ENCODE peak calls at places on chromosomes 12 and 14, in five cellular contexts. I is lower leg skin, X is cardiac fibroblast, H is GM20000, N is mesothelial cell of epicardium. P is an unnamed sample.

GRCh38 chr12:88471641-88472040 is 108.6 kb downstream of the KITLG start:
- DNase-seq in I (no peak), H (no peak), N (no peak), X (peak), P (no peak)

GRCh38 chr12:124694250-124694649 is 126.8 kb upstream of the NCOR2 start:
- DNase-seq in H (no peak), N (no peak), X (no peak), I (no peak), P (peak)

GRCh38 chr12:3680919-3681594 is 71.9 kb downstream of the CRACR2A start:
- DNase-seq in I (no peak), N (no peak), X (peak), H (no peak), P (no peak)

GRCh38 chr12:72448089-72448488 is 175.9 kb downstream of the TRHDE start:
- DNase-seq in I (no peak), N (no peak), X (no peak), H (no peak), P (no peak)

GRCh38 chr12:16587110-16587453 is 18.9 kb downstream of the LMO3 start:
- DNase-seq in X (no peak), H (no peak), N (no peak), I (no peak), P (no peak)

GRCh38 chr14:82045339-82045738 is 511.7 kb upstream of the SEL1L start:
- DNase-seq in I (no peak), X (no peak), N (no peak), H (no peak), P (no peak)

GRCh38 chr12:42129595-42130204 is 15.0 kb downstream of the GXYLT1 start:
- DNase-seq in H (no peak), X (peak), I (peak), N (no peak), P (peak)

GRCh38 chr12:7160183-7160582 is 29.3 kb upstream of the PEX5 start:
- DNase-seq in X (no peak), H (no peak), N (no peak), I (no peak), P (no peak)

GRCh38 chr12:124745468-124745890 is 118.2 kb downstream of the SCARB1 start:
- DNase-seq in N (no peak), H (no peak), X (no peak), I (no peak), P (no peak)

GRCh38 chr12:38113991-38114390 is 202.6 kb upstream of the ALG10B start:
- DNase-seq in I (no peak), N (no peak), H (no peak), X (no peak), P (no peak)

GRCh38 chr12:4580165-4580773 is 18.3 kb downstream of the DYRK4 start:
- DNase-seq in X (no peak), I (no peak), H (no peak), N (no peak), P (no peak)

GRCh38 chr12:115341442-115341841 is 657.5 kb upstream of the TBX3 start:
- DNase-seq in H (no peak), N (no peak), I (peak), X (peak), P (peak)

GRCh38 chr12:50211392-50212070 is 44.4 kb upstream of the CERS5 start:
- DNase-seq in H (no peak), N (no peak), X (peak), I (no peak), P (no peak)

GRCh38 chr12:68613209-68613904 is 2.7 kb downstream of the RAP1B start:
- DNase-seq in N (no peak), H (no peak), X (no peak), I (no peak), P (peak)

GRCh38 chr14:55849833-55850232 is 268.4 kb upstream of the PELI2 start:
- DNase-seq in H (no peak), N (no peak), X (no peak), I (no peak), P (no peak)

GRCh38 chr14:74976264-74977113 is 21.1 kb upstream of the PGF start:
- DNase-seq in X (no peak), H (no peak), I (no peak), N (no peak), P (no peak)

DNA sequence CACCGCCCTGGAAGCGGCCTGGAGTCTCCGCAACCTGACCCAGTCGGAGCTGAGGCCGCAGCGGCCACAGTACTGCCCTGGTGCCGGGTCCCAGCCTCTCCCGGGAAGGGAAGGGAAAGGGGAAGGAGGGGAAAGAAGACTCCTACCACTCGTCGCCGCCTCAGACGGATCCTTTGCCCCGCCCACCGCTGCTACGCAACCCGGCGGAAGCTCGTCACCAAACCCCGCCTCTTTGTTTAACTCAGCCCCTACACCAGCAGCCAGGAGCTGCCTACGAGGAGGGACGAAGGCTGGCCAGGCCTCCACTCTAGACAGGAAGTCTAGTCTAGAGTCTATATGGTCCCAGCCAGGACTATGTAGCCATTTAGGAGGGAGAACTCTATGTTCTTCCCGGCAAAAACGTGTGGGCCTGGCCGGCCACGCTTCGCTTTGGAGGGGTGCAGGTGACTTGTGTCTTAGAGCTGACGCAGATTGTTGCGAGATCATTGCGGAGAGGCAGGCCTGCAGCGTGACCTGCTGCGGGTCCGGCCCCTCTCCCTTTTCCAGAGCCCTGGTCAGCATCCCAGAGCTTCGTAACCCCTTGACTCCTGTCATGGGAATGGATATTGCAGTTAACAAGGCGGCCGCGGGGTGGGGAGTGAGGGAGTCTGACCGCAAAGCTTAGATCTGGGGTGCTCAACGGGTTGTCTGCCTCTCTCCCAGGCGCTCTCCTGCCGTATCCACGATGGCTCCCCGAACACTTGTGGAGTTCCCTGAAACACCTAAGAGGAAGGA is at the start of gene RNF41:
- DNase-seq in N (peak), I (peak), X (peak), H (peak), P (peak)
- TF ChIP-seq CTCF in N (no peak), I (no peak), X (no peak), H (no peak), P (no peak)

DNA sequence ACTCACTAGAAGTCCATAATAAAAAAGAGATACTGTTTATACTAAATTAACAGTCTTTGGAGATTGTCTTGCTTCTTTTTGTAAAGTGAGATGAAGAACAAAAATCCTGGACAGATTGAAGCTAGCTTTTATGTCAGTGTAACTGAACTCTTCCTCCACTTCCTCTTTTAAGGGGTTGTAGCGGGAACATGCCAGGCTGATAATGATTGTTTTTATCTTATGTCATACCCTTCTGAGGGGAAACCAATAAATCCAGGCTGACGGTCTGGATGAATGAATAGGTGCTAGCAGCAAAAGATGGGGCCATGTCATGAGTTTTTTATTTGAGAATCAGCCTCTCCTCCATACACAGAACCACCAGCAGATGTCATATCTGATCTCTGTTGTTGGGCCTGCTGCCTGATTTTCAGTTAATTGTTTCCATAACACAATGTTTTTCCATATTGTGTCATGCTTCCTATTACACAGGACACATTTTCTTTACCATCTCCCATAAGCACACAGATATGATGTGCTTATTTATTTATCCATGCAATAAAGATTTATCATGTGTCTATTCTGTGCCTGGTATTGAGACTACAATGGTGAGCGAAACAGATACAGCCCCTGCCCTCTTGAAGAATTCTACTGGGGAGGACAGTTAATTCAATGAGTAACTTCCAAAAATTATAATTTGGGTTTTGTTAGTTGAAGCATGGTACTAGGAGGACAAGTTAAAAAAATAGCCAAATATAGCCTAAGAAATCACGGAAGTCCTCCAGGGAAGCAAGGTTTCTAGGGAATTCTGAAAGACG is 33.5 kb upstream of the CRY1 start:
- DNase-seq in X (peak), N (no peak), H (no peak), I (no peak), P (no peak)
- TF ChIP-seq CTCF in X (peak), N (no peak), H (no peak), I (no peak), P (no peak)

DNA sequence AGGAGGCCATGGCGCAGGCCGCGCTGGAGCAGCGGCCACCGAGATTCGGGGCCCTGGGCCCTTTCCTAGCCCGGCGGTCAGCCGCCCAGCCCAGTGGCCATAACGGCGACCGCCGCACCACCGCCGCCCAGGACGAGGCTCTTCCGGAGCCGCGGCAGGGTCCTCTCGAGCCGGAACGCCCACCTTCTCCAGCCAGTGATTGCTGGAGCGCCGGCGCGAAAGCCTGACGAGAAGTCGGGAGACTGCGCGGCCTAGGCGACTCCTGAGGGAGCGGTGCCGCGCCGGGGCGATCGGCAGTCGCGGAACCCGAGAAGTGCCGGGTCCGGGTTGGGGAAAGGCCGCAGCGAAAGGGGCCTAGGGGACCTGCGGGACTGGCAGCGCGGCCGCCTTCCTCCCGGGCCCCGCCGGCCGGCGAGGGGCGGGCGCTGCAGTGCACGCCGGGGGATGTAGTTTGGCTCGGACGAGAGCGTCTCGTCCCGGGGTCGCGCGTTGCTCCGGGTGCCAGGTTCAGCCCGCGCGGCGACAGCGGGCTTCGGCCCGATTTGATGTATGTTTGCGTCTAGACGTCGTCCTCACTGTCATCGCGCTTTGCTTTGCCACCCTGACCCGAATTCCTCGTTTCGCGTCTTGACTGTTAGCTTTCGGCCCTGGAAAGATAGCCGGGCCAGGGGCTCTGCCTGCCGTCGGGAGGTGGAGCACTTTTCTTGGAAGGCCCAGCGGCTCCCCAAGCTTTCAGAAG is at the start of gene VTI1B:
- DNase-seq in X (peak), N (peak), I (peak), H (peak), P (peak)
- TF ChIP-seq CTCF in X (peak), N (no peak), I (no peak), H (no peak), P (no peak)

GRCh38 chr14:68374682-68375081 is 418.2 kb downstream of the ZFP36L1 start:
- DNase-seq in H (no peak), I (no peak), X (no peak), N (no peak), P (no peak)

GRCh38 chr14:68375371-68375770 is 417.5 kb downstream of the ZFP36L1 start:
- DNase-seq in N (no peak), I (no peak), X (no peak), H (no peak), P (no peak)

GRCh38 chr14:68373124-68373646 is 419.7 kb downstream of the ZFP36L1 start:
- DNase-seq in N (no peak), X (no peak), I (no peak), H (no peak), P (no peak)

GRCh38 chr14:68372363-68372762 is 420.5 kb downstream of the ZFP36L1 start:
- DNase-seq in N (no peak), I (no peak), H (no peak), X (no peak), P (no peak)

DNA sequence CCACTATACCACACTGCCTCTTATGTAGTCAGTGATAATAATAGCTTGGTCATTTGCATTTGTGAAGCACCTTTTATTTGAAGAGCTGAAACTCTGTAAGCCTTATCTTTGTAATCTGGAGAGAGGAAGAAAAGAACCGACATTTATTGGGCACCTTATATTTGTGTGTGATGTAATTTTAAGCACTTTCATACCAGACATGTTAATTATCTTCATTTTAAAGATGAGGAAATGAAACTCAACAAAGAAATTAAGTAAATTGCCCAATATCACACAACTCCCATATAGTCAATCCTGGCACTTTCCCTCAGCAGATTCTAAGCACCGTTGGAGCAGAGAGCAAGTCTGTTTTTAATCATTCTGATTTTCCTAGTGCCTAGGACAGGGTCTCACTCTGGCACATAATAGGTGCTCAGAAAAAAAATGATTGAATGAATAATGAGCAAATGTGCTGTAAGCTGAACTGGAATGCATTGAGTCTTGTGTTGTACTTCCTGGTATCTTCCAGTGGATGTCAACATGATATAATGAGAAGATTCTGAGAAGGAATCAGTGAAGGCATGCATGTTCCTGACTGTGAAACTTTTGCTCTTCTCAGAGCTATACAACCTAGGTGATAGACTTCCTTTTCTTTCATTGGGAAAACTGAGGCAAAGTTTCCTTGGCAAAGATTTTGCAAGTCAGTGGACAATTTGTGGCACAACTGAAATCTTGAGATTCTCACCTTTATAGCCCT is 418.9 kb downstream of the ZFP36L1 start:
- DNase-seq in H (peak), N (no peak), X (no peak), I (no peak), P (no peak)
- TF ChIP-seq CTCF in H (no peak), N (no peak), X (no peak), I (no peak), P (no peak)

DNA sequence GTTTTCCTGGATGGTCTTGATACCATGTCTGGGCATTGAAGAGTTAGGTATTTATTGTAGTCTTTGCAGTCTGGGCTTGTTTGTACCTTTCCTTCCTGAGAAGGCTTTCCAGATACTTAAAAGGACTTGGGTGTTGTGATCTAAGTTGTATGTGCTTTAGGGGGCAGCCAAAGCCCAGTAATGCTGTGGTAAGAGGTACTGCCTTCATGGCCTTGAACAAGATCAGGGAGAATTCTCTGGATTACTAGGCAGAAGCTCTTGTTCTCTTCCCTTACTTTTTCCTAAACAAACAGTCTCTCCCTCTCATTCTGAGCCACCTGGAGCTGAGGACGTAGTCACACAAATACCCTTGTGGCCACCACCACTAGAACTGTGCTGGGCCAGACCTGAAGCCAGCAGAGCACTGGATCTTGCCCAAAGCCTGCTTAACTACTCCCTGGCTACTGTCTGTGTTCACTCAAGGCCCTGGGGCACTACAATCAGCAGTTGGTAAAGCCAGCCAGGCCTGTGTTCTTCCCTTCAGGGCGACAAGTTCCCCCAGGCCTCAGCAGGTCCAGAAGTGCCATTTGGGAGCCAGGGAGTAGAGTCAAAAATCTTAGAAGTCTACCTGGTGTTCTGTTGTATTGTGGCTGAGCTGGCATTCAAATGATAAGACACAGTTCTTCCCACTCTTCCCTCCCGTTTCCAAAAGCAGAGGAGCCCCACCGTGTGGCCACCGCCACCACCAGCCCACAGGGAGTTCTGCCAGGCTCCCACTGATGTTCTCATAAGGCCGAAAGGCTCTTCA is 11.4 kb downstream of the PRORP start:
- DNase-seq in X (peak), N (no peak), I (no peak), H (no peak), P (no peak)
- TF ChIP-seq CTCF in X (no peak), N (no peak), I (no peak), H (no peak), P (no peak)

DNA sequence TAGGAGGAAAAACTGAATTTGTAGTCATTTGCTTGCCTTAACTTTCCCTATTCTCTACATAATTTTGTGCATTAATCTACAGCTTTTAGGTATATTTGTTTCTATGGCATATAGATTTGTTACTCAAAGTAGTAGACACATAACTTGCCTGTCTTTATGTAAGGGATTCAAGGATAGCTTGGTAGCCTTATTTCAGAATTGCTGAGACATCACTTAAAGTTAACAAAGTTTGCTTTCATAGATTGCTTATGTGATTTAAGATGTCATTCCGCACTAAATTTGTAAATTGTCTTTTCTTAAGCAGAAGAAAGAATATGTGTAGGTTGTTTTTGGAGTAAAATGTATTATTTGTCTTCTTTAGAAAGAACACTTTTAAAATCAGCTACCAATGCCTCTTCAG is 477.7 kb upstream of the NOVA1 start:
- DNase-seq in I (no peak), H (no peak), N (no peak), X (no peak), P (no peak)
- TF ChIP-seq CTCF in I (no peak), H (no peak), N (no peak), X (no peak), P (no peak)

GRCh38 chr12:103745962-103746361 is 95.1 kb downstream of the NT5DC3 start:
- DNase-seq in I (no peak), N (no peak), H (no peak), X (no peak), P (no peak)

GRCh38 chr12:103751600-103751999 is 89.4 kb downstream of the NT5DC3 start:
- DNase-seq in X (peak), N (no peak), H (no peak), I (no peak), P (no peak)

GRCh38 chr12:103748002-103748401 is 93.0 kb downstream of the NT5DC3 start:
- DNase-seq in X (no peak), N (no peak), I (no peak), H (no peak), P (no peak)

GRCh38 chr12:103751171-103751570 is 89.9 kb downstream of the NT5DC3 start:
- DNase-seq in N (no peak), X (no peak), I (no peak), H (no peak), P (peak)

DNA sequence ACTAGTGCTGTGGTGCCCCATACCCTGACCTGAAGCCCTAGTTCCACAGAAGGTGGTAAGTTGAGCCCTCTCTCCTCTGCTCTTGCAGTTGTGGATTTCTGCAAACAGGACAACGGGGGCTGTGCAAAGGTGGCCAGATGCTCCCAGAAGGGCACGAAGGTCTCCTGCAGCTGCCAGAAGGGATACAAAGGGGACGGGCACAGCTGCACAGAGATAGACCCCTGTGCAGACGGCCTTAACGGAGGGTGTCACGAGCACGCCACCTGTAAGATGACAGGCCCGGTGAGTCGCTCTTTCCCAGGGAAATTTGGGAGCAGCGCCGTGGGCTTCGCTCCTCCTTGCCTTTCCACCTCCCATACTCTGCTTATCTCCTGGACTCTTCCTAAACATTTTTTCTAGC is 92.2 kb downstream of the NT5DC3 start:
- DNase-seq in X (no peak), H (no peak), I (no peak), N (no peak), P (no peak)
- TF ChIP-seq CTCF in X (no peak), H (no peak), I (no peak), N (no peak), P (no peak)

P was measured in activated CD8-positive, alpha-beta T cell treated with anti-CD3 and anti-CD28 coated beads for 36 hours.